ENCODE peak calls at places on chromosomes 16 and 17, in seven cellular contexts. K, B, E, Q, C, W and G are unnamed samples.

GRCh38 chr16:69112285-69113129 is 7.1 kb downstream of the HAS3 start:
- DNase-seq in K (no peak), B (peak; percentile 55), E (no peak), Q (no peak), C (no peak), W (no peak), G (peak; percentile 19)

GRCh38 chr17:62014526-62014925 is 50.6 kb downstream of the MED13 start:
- DNase-seq in K (no peak), B (no peak), E (no peak), Q (no peak), C (no peak), W (no peak), G (peak; percentile 43)

GRCh38 chr16:17359778-17360177 is 111.0 kb downstream of the XYLT1 start:
- DNase-seq in K (no peak), B (no peak), E (no peak), Q (peak; percentile 60), C (no peak), W (no peak), G (peak; percentile 94)

GRCh38 chr16:47753620-47754019 is 292.5 kb downstream of the PHKB start:
- DNase-seq in K (no peak), B (no peak), E (no peak), Q (no peak), C (no peak), W (no peak), G (no peak)

GRCh38 chr17:73722163-73722562 is 77.9 kb upstream of the SDK2 start:
- DNase-seq in K (no peak), B (no peak), E (no peak), Q (no peak), C (no peak), W (no peak), G (no peak)

GRCh38 chr17:63695889-63696288 is 4.0 kb downstream of the LIMD2 start:
- DNase-seq in K (no peak), B (no peak), E (no peak), Q (no peak), C (no peak), W (no peak), G (no peak)

GRCh38 chr17:80109713-80110446 is 8.5 kb downstream of the GAA start:
- DNase-seq in K (no peak), B (peak; percentile 60), E (no peak), Q (peak; percentile 92), C (peak; percentile 92), W (no peak), G (no peak)

GRCh38 chr17:74950207-74950606 is 14.5 kb downstream of the OTOP3 start:
- DNase-seq in K (no peak), B (no peak), E (no peak), Q (no peak), C (peak; percentile 34), W (no peak), G (no peak)

GRCh38 chr17:10631048-10631700 is 25.9 kb downstream of the MYH3 start:
- DNase-seq in K (no peak), B (no peak), E (no peak), Q (no peak), C (peak; percentile 33), W (no peak), G (no peak)

GRCh38 chr17:7932483-7932891 is 481 bp downstream of the CNTROB start:
- DNase-seq in K (no peak), B (peak; percentile 66), E (no peak), Q (peak; percentile 32), C (peak; percentile 44), W (no peak), G (peak; percentile 36)

GRCh38 chr17:19263621-19264010 is 26.4 kb downstream of the EPN2 start:
- DNase-seq in K (peak; percentile 8), B (peak; percentile 92), E (no peak), Q (no peak), C (no peak), W (peak; percentile 47), G (no peak)

GRCh38 chr17:3828151-3828851 is 17.7 kb downstream of the NCBP3 start:
- DNase-seq in K (no peak), B (no peak), E (no peak), Q (no peak), C (no peak), W (no peak), G (peak; percentile 42)

GRCh38 chr17:6084226-6085161 is 14.3 kb downstream of the WSCD1 start:
- DNase-seq in K (no peak), B (no peak), E (no peak), Q (no peak), C (no peak), W (no peak), G (no peak)

GRCh38 chr17:80477647-80478478 is 1.5 kb upstream of the NPTX1 start:
- DNase-seq in K (peak; percentile 35), B (no peak), E (no peak), Q (peak; percentile 35), C (peak; percentile 51), W (no peak), G (no peak)

GRCh38 chr17:41308251-41308917 is 725 bp downstream of the KRTAP16-1 start:
- DNase-seq in K (no peak), B (no peak), E (no peak), Q (peak; percentile 34), C (no peak), W (no peak), G (peak; percentile 41)

GRCh38 chr17:57667461-57667923 is 77.6 kb downstream of the CCDC182 start:
- DNase-seq in K (no peak), B (peak; percentile 54), E (no peak), Q (no peak), C (no peak), W (no peak), G (no peak)

GRCh38 chr17:46127524-46127923 is 65.7 kb downstream of the KANSL1 start:
- DNase-seq in K (no peak), B (no peak), E (no peak), Q (no peak), C (no peak), W (no peak), G (no peak)